ENCODE peak calls at places on chromosomes 16 and 17, in nine cellular contexts. I, R, N, J, E, X, F, G and D are unnamed samples.

GRCh38 chr16:67082891-67083290 is 26.9 kb upstream of the PHAF1 start:
- DNase-seq in J (no peak), X (no peak), F (no peak), N (peak), E (no peak), G (no peak), I (no peak), R (no peak), D (no peak)

GRCh38 chr17:4703330-4703691 is 626 bp downstream of the PELP1 start:
- DNase-seq in R (no peak), J (no peak), F (no peak), X (no peak), E (no peak), I (no peak), N (no peak), G (no peak), D (no peak)

GRCh38 chr17:61794242-61794641 is 69.1 kb downstream of the BRIP1 start:
- DNase-seq in N (no peak), R (no peak), E (no peak), I (no peak), G (no peak), J (no peak), F (no peak), X (no peak), D (no peak)

GRCh38 chr17:48484850-48485249 is 46.0 kb downstream of the HOXB1 start:
- DNase-seq in J (no peak), E (peak), I (no peak), N (peak), F (no peak), G (no peak), X (no peak), R (no peak), D (no peak)

GRCh38 chr17:57544834-57545463 is 200.2 kb downstream of the CCDC182 start:
- DNase-seq in G (no peak), X (no peak), J (no peak), R (no peak), E (no peak), F (no peak), I (no peak), N (no peak), D (no peak)

GRCh38 chr17:34125010-34125409 is 130.1 kb upstream of the CCL2 start:
- DNase-seq in E (no peak), I (no peak), F (no peak), G (no peak), R (no peak), J (no peak), N (no peak), X (no peak), D (no peak)

GRCh38 chr17:45906927-45907622 is 12.7 kb downstream of the MAPT start:
- DNase-seq in F (no peak), N (no peak), J (no peak), E (no peak), I (no peak), G (no peak), X (no peak), R (no peak), D (no peak)

GRCh38 chr16:20899503-20900298 is 457 bp downstream of the DCUN1D3 start:
- DNase-seq in X (no peak), F (no peak), R (no peak), E (no peak), I (peak), N (no peak), G (no peak), J (no peak), D (no peak)

GRCh38 chr16:86781046-86781445 is 202.7 kb downstream of the FOXL1 start:
- DNase-seq in E (no peak), F (no peak), N (no peak), J (no peak), G (no peak), I (no peak), X (no peak), R (no peak), D (no peak)

GRCh38 chr17:42608692-42609181 is 437 bp downstream of the RETREG3 start:
- DNase-seq in X (no peak), G (no peak), I (peak), J (no peak), F (peak), E (no peak), N (peak), R (no peak), D (no peak)

GRCh38 chr17:72136692-72137550 is 16.1 kb downstream of the SOX9 start:
- DNase-seq in F (no peak), X (no peak), E (peak), I (no peak), N (peak), R (no peak), G (no peak), J (peak), D (peak)

GRCh38 chr16:79608976-79609375 is 8.4 kb upstream of the MAF start:
- DNase-seq in G (no peak), R (no peak), X (no peak), I (no peak), E (no peak), F (no peak), J (no peak), N (no peak), D (no peak)

GRCh38 chr16:16881771-16882170 is 502.8 kb downstream of the NPIPA7 start:
- DNase-seq in E (no peak), J (no peak), I (no peak), R (no peak), G (no peak), N (no peak), X (no peak), F (no peak), D (no peak)